ENCODE peak calls at places on chromosomes 2 and 18, in eight cellular contexts. J, B, W, D, L, K, C and O are unnamed samples.

GRCh38 chr2:143440619-143441018 is 311.4 kb downstream of the ARHGAP15 start:
- DNase-seq in W (no peak), C (no peak), K (no peak), D (no peak), B (no peak), J (no peak), L (no peak), O (no peak)

GRCh38 chr2:29110916-29111315 is 4.3 kb upstream of the CLIP4 start:
- DNase-seq in C (no peak), K (no peak), J (peak; percentile 19), D (no peak), W (no peak), B (no peak), L (no peak), O (no peak)

GRCh38 chr2:241219030-241219382 is 30.5 kb downstream of the ANO7 start:
- DNase-seq in L (no peak), K (no peak), J (no peak), D (no peak), B (no peak), W (no peak), C (no peak), O (no peak)

GRCh38 chr2:223654384-223654915 is 52.3 kb upstream of the SCG2 start:
- DNase-seq in K (no peak), C (no peak), D (no peak), W (no peak), L (no peak), B (no peak), J (no peak), O (no peak)

GRCh38 chr2:48693645-48694044 is 61.9 kb downstream of the LHCGR start:
- DNase-seq in W (no peak), D (no peak), J (no peak), K (no peak), C (no peak), B (no peak), L (no peak), O (no peak)

GRCh38 chr2:241128266-241128665 is 21.0 kb downstream of the PASK start:
- DNase-seq in L (no peak), K (no peak), D (no peak), C (no peak), J (no peak), B (no peak), W (no peak), O (no peak)

GRCh38 chr2:62147610-62148301 is 48.2 kb upstream of the B3GNT2 start:
- DNase-seq in B (no peak), D (no peak), J (peak; percentile 38), W (no peak), L (no peak), K (no peak), C (no peak), O (peak; percentile 35)

GRCh38 chr2:161159829-161160225 is 401 bp upstream of the TANK start:
- DNase-seq in C (no peak), K (no peak), W (no peak), B (no peak), L (no peak), D (no peak), J (no peak), O (no peak)

GRCh38 chr2:104744537-104744936 is 109.4 kb upstream of the POU3F3 start:
- DNase-seq in L (no peak), W (no peak), C (no peak), J (peak; percentile 8), D (no peak), K (no peak), B (no peak), O (no peak)

GRCh38 chr2:177799531-177799930 is 273.0 kb downstream of the PDE11A start:
- DNase-seq in W (no peak), J (no peak), B (no peak), D (peak; percentile 58), C (no peak), L (peak; percentile 38), K (no peak), O (no peak)

GRCh38 chr2:226969412-226969811 is 133.6 kb downstream of the RHBDD1 start:
- DNase-seq in D (no peak), J (no peak), B (no peak), W (no peak), K (no peak), L (no peak), C (no peak), O (no peak)

GRCh38 chr2:173775440-173775839 is 189.7 kb downstream of the SP3 start:
- DNase-seq in L (no peak), B (no peak), C (no peak), K (no peak), D (no peak), W (no peak), J (no peak), O (no peak)

GRCh38 chr2:223598994-223599645 is 3.0 kb downstream of the SCG2 start:
- DNase-seq in K (no peak), B (no peak), D (peak; percentile 41), W (no peak), C (no peak), J (no peak), L (no peak), O (no peak)

GRCh38 chr2:235551965-235552364 is 58.1 kb downstream of the AGAP1 start:
- DNase-seq in B (no peak), K (no peak), J (peak; percentile 60), C (peak; percentile 65), W (no peak), L (peak; percentile 25), D (peak; percentile 61), O (peak; percentile 60)

GRCh38 chr2:226910384-226910783 is 74.5 kb downstream of the RHBDD1 start:
- DNase-seq in J (no peak), K (no peak), B (no peak), D (no peak), C (no peak), L (no peak), W (no peak), O (no peak)

GRCh38 chr18:31261792-31262582 is 56.0 kb upstream of the DSG1 start:
- DNase-seq in C (no peak), J (no peak), B (no peak), K (no peak), D (no peak), W (no peak), L (no peak), O (no peak)

GRCh38 chr2:120771556-120772208 is 36.0 kb downstream of the GLI2 start:
- DNase-seq in J (peak; percentile 27), C (no peak), B (no peak), W (no peak), D (no peak), L (no peak), K (no peak), O (no peak)

GRCh38 chr18:23932385-23933067 is 82.0 kb upstream of the TTC39C start:
- DNase-seq in K (no peak), C (no peak), J (no peak), B (no peak), W (no peak), L (no peak), D (no peak), O (no peak)

GRCh38 chr2:62831729-62832128 is 126.2 kb downstream of the EHBP1 start:
- DNase-seq in D (no peak), B (no peak), C (no peak), J (no peak), W (no peak), L (no peak), K (no peak), O (no peak)

GRCh38 chr2:120175000-120175581 is 48.1 kb downstream of the TMEM185B start:
- DNase-seq in J (peak; percentile 63), K (no peak), D (peak; percentile 40), L (peak; percentile 26), B (no peak), C (no peak), W (no peak), O (peak; percentile 47)

GRCh38 chr2:210188755-210189154 is 17.5 kb upstream of the KANSL1L start:
- DNase-seq in D (no peak), W (no peak), K (no peak), J (no peak), C (no peak), L (no peak), B (no peak), O (no peak)

GRCh38 chr2:231780123-231780908 is 766 bp downstream of the PDE6D start:
- DNase-seq in W (no peak), B (no peak), C (no peak), K (no peak), D (no peak), J (peak; percentile 30), L (no peak), O (no peak)

GRCh38 chr2:241035818-241036396 is 37.5 kb downstream of the SNED1 start:
- DNase-seq in W (no peak), J (no peak), D (no peak), L (no peak), K (no peak), B (no peak), C (no peak), O (peak; percentile 7)

GRCh38 chr18:10953672-10954071 is 195.7 kb downstream of the PIEZO2 start:
- DNase-seq in C (no peak), W (no peak), B (no peak), D (no peak), K (no peak), J (no peak), L (no peak), O (no peak)

GRCh38 chr2:161586517-161587167 is 37.6 kb upstream of the SLC4A10 start:
- DNase-seq in K (no peak), J (peak; percentile 7), C (no peak), D (peak; percentile 24), W (no peak), B (no peak), L (peak; percentile 2), O (peak; percentile 19)

GRCh38 chr2:238897122-238897880 is 49.4 kb downstream of the TWIST2 start:
- DNase-seq in L (no peak), K (no peak), D (no peak), W (no peak), B (no peak), J (no peak), C (no peak), O (no peak)

GRCh38 chr18:44771957-44772917 is 91.5 kb downstream of the SETBP1 start:
- DNase-seq in J (no peak), C (no peak), B (no peak), D (no peak), L (no peak), K (no peak), W (no peak), O (no peak)

GRCh38 chr18:32049393-32050161 is 31.0 kb downstream of the RNF125 start:
- DNase-seq in D (no peak), J (no peak), K (no peak), L (no peak), W (no peak), C (no peak), B (no peak), O (peak; percentile 20)

GRCh38 chr2:171102802-171103201 is 57.9 kb downstream of the TLK1 start:
- DNase-seq in C (no peak), B (no peak), J (no peak), D (peak; percentile 79), K (no peak), L (peak; percentile 19), W (no peak), O (no peak)

GRCh38 chr18:74508821-74509225 is 12.7 kb downstream of the CNDP2 start:
- DNase-seq in B (no peak), W (no peak), D (no peak), C (no peak), K (no peak), J (no peak), L (no peak), O (no peak)

GRCh38 chr18:79791141-79791972 is 6.4 kb upstream of the KCNG2 start:
- DNase-seq in J (peak; percentile 73), L (no peak), W (no peak), C (no peak), B (no peak), K (no peak), D (peak; percentile 14), O (no peak)

GRCh38 chr2:642431-642815 is 34.8 kb downstream of the TMEM18 start:
- DNase-seq in B (no peak), J (no peak), C (no peak), D (no peak), L (no peak), W (no peak), K (no peak), O (no peak)